ENCODE peak calls at places on chromosomes 12 and 14, in ten cellular contexts. V, T, G, R, O, W, N, A, Y and K are unnamed samples. For H3K4me1, the result is how much of the 10 kb centered on the place peaks cover.

GRCh38 chr14:102570334-102570995 is 22.0 kb upstream of the RCOR1 start:
- DNase-seq in V (no peak), T (no peak), G (no peak), R (no peak), O (no peak), W (no peak), N (no peak), A (no peak), Y (no peak), K (no peak)

GRCh38 chr14:64704743-64705405 is 650 bp downstream of the PLEKHG3 start:
- DNase-seq in V (no peak), T (no peak), G (no peak), R (peak), O (peak), W (peak), N (no peak), A (peak), Y (no peak), K (peak)

GRCh38 chr12:80192087-80192486 is 92.8 kb downstream of the OTOGL start:
- DNase-seq in V (no peak), T (no peak), G (no peak), R (no peak), O (no peak), W (no peak), N (no peak), A (no peak), Y (no peak), K (no peak)

GRCh38 chr12:68794653-68795253 is 13.2 kb upstream of the MDM2 start:
- DNase-seq in V (no peak), T (no peak), G (no peak), R (no peak), O (no peak), W (no peak), N (peak), A (no peak), Y (no peak), K (no peak)

GRCh38 chr14:70020350-70021170 is 141.3 kb downstream of the SMOC1 start:
- DNase-seq in V (no peak), T (no peak), G (no peak), R (no peak), O (no peak), W (no peak), N (no peak), A (no peak), Y (no peak), K (no peak)

GRCh38 chr12:91774471-91774921 is 371.1 kb downstream of the BTG1 start:
- DNase-seq in V (no peak), T (no peak), G (no peak), R (no peak), O (no peak), W (no peak), N (peak), A (no peak), Y (no peak), K (no peak)

GRCh38 chr12:72017054-72017651 is 78.5 kb downstream of the TPH2 start:
- DNase-seq in V (peak), T (peak), G (peak), R (peak), O (peak), W (peak), N (peak), A (peak), Y (peak), K (peak)

GRCh38 chr12:5556033-5556614 is 124.2 kb downstream of the NTF3 start:
- DNase-seq in V (no peak), T (peak), G (no peak), R (no peak), O (no peak), W (peak), N (no peak), A (no peak), Y (no peak), K (no peak)

GRCh38 chr12:5442251-5443006 is 10.5 kb downstream of the NTF3 start:
- DNase-seq in V (no peak), T (peak), G (no peak), R (peak), O (peak), W (peak), N (peak), A (no peak), Y (no peak), K (no peak)

GRCh38 chr12:16220120-16220519 is 57.4 kb downstream of the SLC15A5 start:
- DNase-seq in V (no peak), T (no peak), G (no peak), R (no peak), O (no peak), W (no peak), N (no peak), A (no peak), Y (no peak), K (no peak)

GRCh38 chr12:50985322-50985721 is 33.0 kb downstream of the HIGD1C start:
- DNase-seq in V (no peak), T (no peak), G (no peak), R (peak), O (no peak), W (no peak), N (peak), A (no peak), Y (no peak), K (peak)

GRCh38 chr12:4320287-4320858 is 640 bp upstream of the TIGAR start:
- DNase-seq in V (no peak), T (no peak), G (no peak), R (no peak), O (no peak), W (no peak), N (no peak), A (no peak), Y (no peak), K (no peak)

GRCh38 chr12:6211421-6211869 is 11.2 kb downstream of the CD9 start:
- DNase-seq in V (no peak), T (no peak), G (no peak), R (no peak), O (no peak), W (no peak), N (no peak), A (no peak), Y (no peak), K (no peak)

GRCh38 chr14:92325835-92326234 is 2.9 kb downstream of the SLC24A4 start:
- DNase-seq in V (no peak), T (peak), G (no peak), R (no peak), O (no peak), W (no peak), N (no peak), A (no peak), Y (no peak), K (no peak)

GRCh38 chr14:71574976-71575375 is 357.3 kb upstream of the RGS6 start:
- DNase-seq in V (no peak), T (no peak), G (no peak), R (no peak), O (no peak), W (no peak), N (peak), A (no peak), Y (no peak), K (no peak)

GRCh38 chr12:12294215-12295005 is 27.6 kb upstream of the LRP6 start:
- DNase-seq in V (no peak), T (no peak), G (no peak), R (no peak), O (peak), W (no peak), N (no peak), A (no peak), Y (no peak), K (no peak)

GRCh38 chr12:124512667-124513296 is 54.6 kb downstream of the NCOR2 start:
- DNase-seq in V (peak), T (peak), G (peak), R (peak), O (peak), W (peak), N (peak), A (peak), Y (peak), K (peak)

GRCh38 chr12:114918535-114919233 is 234.7 kb upstream of the TBX3 start:
- DNase-seq in V (no peak), T (no peak), G (no peak), R (no peak), O (no peak), W (no peak), N (peak), A (no peak), Y (no peak), K (no peak)

GRCh38 chr12:49358548-49359141 is 8.6 kb upstream of the SPATS2 start:
- DNase-seq in V (no peak), T (peak), G (no peak), R (no peak), O (peak), W (peak), N (peak), A (no peak), Y (no peak), K (peak)

GRCh38 chr12:124379938-124380754 is 85.3 kb downstream of the RFLNA start:
- DNase-seq in V (no peak), T (no peak), G (no peak), R (peak), O (peak), W (no peak), N (peak), A (peak), Y (peak), K (no peak)

GRCh38 chr12:5466521-5466960 is 34.6 kb downstream of the NTF3 start:
- DNase-seq in V (no peak), T (no peak), G (no peak), R (no peak), O (no peak), W (no peak), N (no peak), A (no peak), Y (no peak), K (no peak)

GRCh38 chr12:67663121-67663520 is 14.6 kb downstream of the DYRK2 start:
- DNase-seq in V (no peak), T (no peak), G (no peak), R (no peak), O (no peak), W (no peak), N (no peak), A (no peak), Y (no peak), K (no peak)

GRCh38 chr14:55671641-55672040 is 91.6 kb downstream of the KTN1 start:
- DNase-seq in V (no peak), T (no peak), G (no peak), R (no peak), O (no peak), W (no peak), N (peak), A (no peak), Y (no peak), K (no peak)

GRCh38 chr14:99270491-99271287 is 1.3 kb downstream of the BCL11B start:
- DNase-seq in V (no peak), T (no peak), G (no peak), R (peak), O (peak), W (peak), N (peak), A (no peak), Y (no peak), K (no peak)

GRCh38 chr12:91332305-91332704 is 149.7 kb upstream of the DCN start:
- DNase-seq in V (no peak), T (no peak), G (no peak), R (no peak), O (no peak), W (no peak), N (no peak), A (no peak), Y (no peak), K (no peak)

GRCh38 chr14:32509632-32510187 is 180.6 kb downstream of the AKAP6 start:
- DNase-seq in V (peak), T (no peak), G (no peak), R (peak), O (peak), W (no peak), N (peak), A (no peak), Y (peak), K (peak)

GRCh38 chr14:59123975-59124374 is 64.5 kb upstream of the DAAM1 start:
- DNase-seq in V (no peak), T (no peak), G (no peak), R (no peak), O (no peak), W (peak), N (no peak), A (no peak), Y (no peak), K (no peak)

GRCh38 chr12:125129592-125130255 is 64.5 kb downstream of the AACS start:
- DNase-seq in V (no peak), T (no peak), G (no peak), R (no peak), O (no peak), W (peak), N (no peak), A (no peak), Y (no peak), K (no peak)

GRCh38 chr14:63454863-63455622 is 88.1 kb downstream of the PPP2R5E start:
- DNase-seq in V (no peak), T (peak), G (no peak), R (no peak), O (no peak), W (no peak), N (no peak), A (no peak), Y (no peak), K (no peak)

GRCh38 chr12:111409403-111410228 is 3.9 kb downstream of the SH2B3 start:
- DNase-seq in V (peak), T (peak), G (no peak), R (peak), O (no peak), W (peak), N (peak), A (peak), Y (peak), K (peak)

GRCh38 chr12:104694711-104695110 is 238.0 kb downstream of the CHST11 start:
- DNase-seq in V (no peak), T (no peak), G (no peak), R (peak), O (no peak), W (no peak), N (no peak), A (no peak), Y (peak), K (no peak)

DNA sequence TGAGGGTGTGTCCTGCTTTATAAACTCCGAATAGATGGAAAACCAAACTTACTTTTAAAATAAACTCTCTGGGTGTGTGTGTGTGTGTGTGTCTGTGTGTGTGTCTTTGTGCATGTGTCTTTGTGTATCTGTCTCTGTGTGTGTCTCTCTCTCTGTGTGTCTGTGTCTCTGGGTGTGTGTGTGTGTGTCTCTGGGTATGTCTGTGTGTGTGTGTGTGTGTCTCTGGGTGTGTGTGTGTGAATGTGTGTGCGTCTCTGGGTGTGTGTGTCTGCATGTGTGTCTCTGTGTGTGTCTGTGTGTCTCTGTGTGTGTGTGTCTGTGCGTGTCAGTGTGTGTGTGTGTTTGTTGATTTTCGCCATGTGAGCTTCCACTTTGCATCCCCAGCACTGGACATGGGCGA is 9.2 kb downstream of the RAN start:
- DNase-seq in V (no peak), T (no peak), G (no peak), R (no peak), O (no peak), W (no peak), N (no peak), A (no peak), Y (no peak), K (no peak)
- H3K4me1 ChIP-seq in V (under half), T (under half), G (under half), R (under half), O (under half), W (under half), N (under half), A (under half), Y (under half), K (under half)

GRCh38 chr14:21097616-21098133 is 780 bp downstream of the ZNF219 start:
- DNase-seq in V (no peak), T (peak), G (no peak), R (peak), O (peak), W (no peak), N (no peak), A (peak), Y (no peak), K (peak)
- H3K4me1 ChIP-seq in V (under half), T (under half), G (under half), R (under half), O (half or more), W (under half), N (under half), A (under half), Y (under half), K (under half)

DNA sequence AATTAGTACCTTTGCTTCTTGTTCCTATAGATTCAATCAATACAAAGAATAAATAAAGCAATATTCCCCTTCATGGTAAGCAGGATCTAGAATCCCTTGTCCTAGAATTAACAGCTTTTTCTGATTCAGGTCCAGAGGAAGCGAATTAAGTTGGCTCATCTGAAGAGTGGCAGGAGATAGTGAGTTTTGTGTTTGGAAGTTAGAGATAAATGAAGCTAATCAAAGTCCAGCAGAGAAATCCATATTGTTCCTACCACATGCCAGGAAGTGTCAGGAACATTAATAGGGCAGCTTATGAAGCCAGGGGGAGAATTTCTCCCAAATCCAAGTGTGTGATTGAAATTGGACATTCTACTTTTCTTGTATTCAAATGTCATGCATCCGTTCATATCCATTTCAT is 13.9 kb downstream of the CAPZA3 start:
- DNase-seq in V (no peak), T (no peak), G (no peak), R (no peak), O (no peak), W (no peak), N (no peak), A (no peak), Y (no peak), K (no peak)
- H3K4me1 ChIP-seq in V (under half), T (under half), G (under half), R (under half), O (half or more), W (under half), N (under half), A (under half), Y (under half), K (under half)

DNA sequence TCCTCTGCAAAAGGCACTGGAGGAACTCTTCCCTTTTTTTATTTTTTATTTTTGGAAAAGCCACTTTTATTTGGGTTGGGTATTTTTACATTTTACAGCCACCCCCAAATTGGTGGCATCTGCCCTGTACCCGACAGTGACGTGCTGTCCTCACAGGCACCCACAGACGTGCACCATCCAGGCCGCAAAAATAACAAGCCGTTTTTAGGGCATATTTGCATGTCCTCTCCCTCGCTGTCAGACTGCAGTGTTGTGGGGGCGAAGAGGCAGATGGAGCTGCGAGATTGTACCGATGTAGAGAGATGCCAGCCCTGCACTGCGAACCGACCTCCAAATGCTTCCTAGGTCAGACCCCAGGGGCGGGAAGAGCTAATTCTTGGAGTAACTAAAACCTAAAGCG is 12.2 kb downstream of the JDP2 start:
- DNase-seq in V (no peak), T (no peak), G (no peak), R (no peak), O (no peak), W (no peak), N (no peak), A (no peak), Y (no peak), K (no peak)
- H3K4me1 ChIP-seq in V (under half), T (under half), G (under half), R (under half), O (under half), W (under half), N (under half), A (half or more), Y (half or more), K (under half)

GRCh38 chr12:120247621-120248030 is 17.9 kb downstream of the PXN start:
- DNase-seq in V (no peak), T (no peak), G (no peak), R (no peak), O (no peak), W (no peak), N (peak), A (no peak), Y (no peak), K (no peak)

GRCh38 chr12:120249266-120249874 is 16.2 kb downstream of the PXN start:
- DNase-seq in V (no peak), T (peak), G (no peak), R (no peak), O (no peak), W (no peak), N (no peak), A (no peak), Y (peak), K (no peak)

GRCh38 chr12:120242971-120243699 is 22.4 kb downstream of the PXN start:
- DNase-seq in V (no peak), T (no peak), G (no peak), R (no peak), O (no peak), W (no peak), N (no peak), A (no peak), Y (no peak), K (no peak)

GRCh38 chr12:120249875-120250795 is 15.4 kb downstream of the PXN start:
- DNase-seq in V (no peak), T (no peak), G (no peak), R (peak), O (no peak), W (no peak), N (no peak), A (no peak), Y (peak), K (no peak)

DNA sequence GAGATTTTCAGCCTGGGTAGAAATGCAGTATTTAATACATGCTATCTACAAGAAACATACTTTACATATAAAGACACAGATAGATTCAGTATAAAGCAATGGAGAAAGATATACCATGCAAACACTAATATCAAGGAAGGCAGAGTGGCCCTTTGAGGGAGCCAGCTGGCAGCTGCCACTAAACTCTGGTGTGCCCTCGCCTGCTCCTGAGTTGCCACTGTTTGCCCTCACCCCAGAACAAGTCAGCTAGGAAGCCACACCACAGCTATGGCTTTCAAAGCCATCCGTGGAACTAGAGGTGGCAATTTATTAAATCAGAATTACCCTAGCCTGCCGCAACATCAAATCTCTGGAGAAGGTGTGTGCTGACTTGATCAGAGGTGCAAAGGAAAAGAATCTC is 18.3 kb downstream of the PXN start:
- DNase-seq in V (no peak), T (no peak), G (no peak), R (no peak), O (no peak), W (no peak), N (no peak), A (no peak), Y (peak), K (no peak)
- H3K4me1 ChIP-seq in V (under half), T (half or more), G (under half), R (under half), O (under half), W (under half), N (half or more), A (half or more), Y (half or more), K (under half)

GRCh38 chr12:66399626-66399931 is 97.3 kb downstream of the HELB start:
- DNase-seq in V (no peak), T (no peak), G (no peak), R (no peak), O (no peak), W (no peak), N (no peak), A (no peak), Y (no peak), K (no peak)

GRCh38 chr12:66398931-66399625 is 96.8 kb downstream of the HELB start:
- DNase-seq in V (no peak), T (no peak), G (no peak), R (no peak), O (no peak), W (no peak), N (no peak), A (no peak), Y (peak), K (no peak)

GRCh38 chr12:66393890-66394289 is 91.6 kb downstream of the HELB start:
- DNase-seq in V (no peak), T (no peak), G (no peak), R (no peak), O (no peak), W (no peak), N (no peak), A (no peak), Y (no peak), K (no peak)

GRCh38 chr12:66397574-66397973 is 95.3 kb downstream of the HELB start:
- DNase-seq in V (no peak), T (no peak), G (no peak), R (no peak), O (no peak), W (no peak), N (no peak), A (no peak), Y (no peak), K (no peak)
- H3K4me1 ChIP-seq in V (under half), T (under half), G (under half), R (under half), O (under half), W (under half), N (under half), A (under half), Y (under half), K (under half)